ENCODE peak calls at places on chromosomes 6 and 20, in five cellular contexts. Y is CD4-positive, alpha-beta T cell; T is SJSA1; P is Calu3; B is HFF-Myc. C is an unnamed sample.

GRCh38 chr6:52512199-52512598 is 64.7 kb downstream of the TRAM2 start:
- DNase-seq in T (peak; percentile 72), P (peak; percentile 32), Y (no peak), B (no peak), C (no peak)

GRCh38 chr20:58623579-58624473 is 27.3 kb upstream of the STX16 start:
- DNase-seq in P (peak; percentile 93), T (peak; percentile 95), B (peak; percentile 85), Y (no peak), C (no peak)

GRCh38 chr20:1010659-1011058 is 8.5 kb upstream of the RSPO4 start:
- DNase-seq in Y (no peak), P (no peak), B (no peak), T (no peak), C (no peak)

GRCh38 chr6:122322824-122323223 is 76.6 kb upstream of the HSF2 start:
- DNase-seq in P (no peak), T (no peak), Y (no peak), B (no peak), C (no peak)

GRCh38 chr6:92538926-92539325 is 880.4 kb downstream of the EPHA7 start:
- DNase-seq in P (no peak), Y (no peak), T (no peak), B (no peak), C (no peak)

GRCh38 chr6:98845201-98846020 is 11.0 kb downstream of the POU3F2 start:
- DNase-seq in Y (peak; percentile 73), P (peak; percentile 83), B (peak; percentile 51), T (peak; percentile 76), C (peak; percentile 41)

GRCh38 chr6:87029711-87030314 is 65.1 kb downstream of the CGA start:
- DNase-seq in Y (no peak), B (peak; percentile 22), P (peak; percentile 37), T (no peak), C (no peak)

GRCh38 chr20:47576516-47577033 is 74.9 kb downstream of the NCOA3 start:
- DNase-seq in B (peak; percentile 71), P (peak; percentile 78), Y (no peak), T (peak; percentile 65), C (no peak)

GRCh38 chr20:9294081-9294480 is 220.3 kb upstream of the LAMP5 start:
- DNase-seq in P (no peak), B (no peak), T (no peak), Y (no peak), C (no peak)

GRCh38 chr20:49819702-49820101 is 7.1 kb downstream of the SLC9A8 start:
- DNase-seq in B (no peak), Y (no peak), P (no peak), T (no peak), C (no peak)

GRCh38 chr6:328184-328670 is 35.9 kb downstream of the DUSP22 start:
- DNase-seq in T (no peak), B (peak; percentile 21), Y (no peak), P (no peak), C (no peak)

GRCh38 chr20:36462440-36463211 is 78.7 kb upstream of the MYL9 start:
- DNase-seq in B (no peak), Y (peak; percentile 36), P (peak; percentile 42), T (peak; percentile 77), C (no peak)

GRCh38 chr6:47414517-47415167 is 62.9 kb upstream of the CD2AP start:
- DNase-seq in B (no peak), P (no peak), T (peak; percentile 46), Y (no peak), C (no peak)

GRCh38 chr20:63329331-63330083 is 31.6 kb downstream of the CHRNA4 start:
- DNase-seq in B (no peak), P (no peak), T (no peak), Y (no peak), C (no peak)

GRCh38 chr6:169251822-169252804 is 1.5 kb downstream of the THBS2 start:
- DNase-seq in Y (no peak), P (no peak), B (no peak), T (peak; percentile 16), C (no peak)

GRCh38 chr20:62401331-62401779 is 5.7 kb downstream of the CABLES2 start:
- DNase-seq in P (no peak), B (no peak), Y (no peak), T (no peak), C (no peak)

GRCh38 chr20:58012731-58013510 is 215.5 kb downstream of the ANKRD60 start:
- DNase-seq in Y (no peak), P (no peak), B (no peak), T (no peak), C (no peak)

GRCh38 chr20:57964011-57964862 is 254.4 kb upstream of the PMEPA1 start:
- DNase-seq in T (no peak), P (no peak), B (no peak), Y (no peak), C (no peak)

GRCh38 chr6:92125681-92126080 is 1293.7 kb downstream of the EPHA7 start:
- DNase-seq in Y (no peak), B (no peak), T (no peak), P (no peak), C (no peak)

GRCh38 chr20:46021361-46022359 is 7.4 kb upstream of the SLC12A5 start:
- DNase-seq in T (no peak), B (no peak), P (peak; percentile 64), Y (peak; percentile 48), C (no peak)

GRCh38 chr6:125526007-125526720 is 223.3 kb upstream of the HEY2 start:
- DNase-seq in P (no peak), Y (no peak), T (no peak), B (no peak), C (no peak)

GRCh38 chr6:128364766-128365519 is 155.5 kb downstream of the PTPRK start:
- DNase-seq in P (no peak), Y (no peak), T (no peak), B (no peak), C (no peak)

GRCh38 chr6:20534295-20534897 is at the start of gene CDKAL1:
- DNase-seq in T (peak; percentile 88), B (peak; percentile 91), Y (peak; percentile 85), P (peak; percentile 94), C (peak; percentile 79)

GRCh38 chr6:21079468-21080048 is 514.0 kb upstream of the SOX4 start:
- DNase-seq in Y (no peak), B (no peak), P (no peak), T (no peak), C (no peak)

GRCh38 chr6:16635291-16635809 is 125.9 kb downstream of the ATXN1 start:
- DNase-seq in B (no peak), Y (no peak), P (no peak), T (no peak), C (no peak)

GRCh38 chr6:99746261-99746895 is 139.7 kb downstream of the PRDM13 start:
- DNase-seq in T (peak; percentile 50), B (peak; percentile 61), Y (no peak), P (peak; percentile 70), C (peak; percentile 38)

C was measured in central memory CD8-positive, alpha-beta T cell.